ENCODE peak calls at places on chromosomes 6 and 20, in five cellular contexts. One of them, this sample, is unnamed.

GRCh38 chr6:108452725-108453195 is 108.0 kb upstream of the FOXO3 start:
- DNase-seq in posterior vena cava: no peak
- DNase-seq in NCI-H2081: no peak
- DNase-seq in DMS53: no peak
- DNase-seq in renal cortical epithelial cell: no peak
- DNase-seq in this sample: no peak

GRCh38 chr6:72857791-72858190 is 235.9 kb downstream of the KCNQ5 start:
- DNase-seq in DMS53: no peak
- DNase-seq in posterior vena cava: no peak
- DNase-seq in renal cortical epithelial cell: peak
- DNase-seq in NCI-H2081: no peak
- DNase-seq in this sample: no peak

GRCh38 chr6:136774228-136775041 is 17.8 kb downstream of the MAP3K5 start:
- DNase-seq in NCI-H2081: no peak
- DNase-seq in posterior vena cava: no peak
- DNase-seq in renal cortical epithelial cell: peak
- DNase-seq in DMS53: peak
- DNase-seq in this sample: no peak

GRCh38 chr6:4943716-4944115 is 60.1 kb downstream of the RPP40 start:
- DNase-seq in posterior vena cava: no peak
- DNase-seq in DMS53: no peak
- DNase-seq in NCI-H2081: no peak
- DNase-seq in renal cortical epithelial cell: no peak
- DNase-seq in this sample: no peak

GRCh38 chr20:35947489-35947888 is 6.8 kb downstream of the SCAND1 start:
- DNase-seq in renal cortical epithelial cell: peak
- DNase-seq in NCI-H2081: no peak
- DNase-seq in posterior vena cava: no peak
- DNase-seq in DMS53: peak
- DNase-seq in this sample: no peak

GRCh38 chr6:122717350-122717749 is 62.2 kb upstream of the FABP7 start:
- DNase-seq in renal cortical epithelial cell: no peak
- DNase-seq in NCI-H2081: peak
- DNase-seq in DMS53: peak
- DNase-seq in posterior vena cava: no peak
- DNase-seq in this sample: no peak

GRCh38 chr20:31719644-31720485 is 2.8 kb downstream of the BCL2L1 start:
- DNase-seq in NCI-H2081: no peak
- DNase-seq in posterior vena cava: no peak
- DNase-seq in DMS53: peak
- DNase-seq in renal cortical epithelial cell: peak
- DNase-seq in this sample: peak

GRCh38 chr20:47352332-47353223 is 3.9 kb downstream of the ZMYND8 start:
- DNase-seq in renal cortical epithelial cell: peak
- DNase-seq in DMS53: no peak
- DNase-seq in NCI-H2081: peak
- DNase-seq in posterior vena cava: no peak
- DNase-seq in this sample: no peak

GRCh38 chr6:67606905-67607828 is 1027.9 kb upstream of the ADGRB3 start:
- DNase-seq in posterior vena cava: no peak
- DNase-seq in NCI-H2081: peak
- DNase-seq in renal cortical epithelial cell: peak
- DNase-seq in DMS53: peak
- DNase-seq in this sample: no peak

This sample was measured in LNCaP clone FGC.